ENCODE peak calls at places on chromosomes 3 and 15, in five cellular contexts. One of them, this sample, is unnamed.

GRCh38 chr15:47968593-47968992 is 152.2 kb upstream of the SLC24A5 start:
- DNase-seq in SK-N-SH: no peak
- DNase-seq in H1: no peak
- DNase-seq in K562: no peak
- DNase-seq in HCT116: no peak
- DNase-seq in this sample: no peak

GRCh38 chr3:134092231-134092701 is 62.5 kb upstream of the SLCO2A1 start:
- DNase-seq in SK-N-SH: no peak
- DNase-seq in H1: no peak
- DNase-seq in K562: no peak
- DNase-seq in HCT116: no peak
- DNase-seq in this sample: no peak

GRCh38 chr3:94671078-94671477 is 608.2 kb downstream of the NSUN3 start:
- DNase-seq in SK-N-SH: no peak
- DNase-seq in H1: no peak
- DNase-seq in K562: no peak
- DNase-seq in HCT116: no peak
- DNase-seq in this sample: no peak

GRCh38 chr15:99925661-99926461 is 192.6 kb upstream of the LYSMD4 start:
- DNase-seq in SK-N-SH: peak; percentile 58
- DNase-seq in H1: no peak
- DNase-seq in K562: peak; percentile 35
- DNase-seq in HCT116: peak; percentile 35
- DNase-seq in this sample: no peak

GRCh38 chr3:178060406-178060805 is 475.8 kb upstream of the KCNMB2 start:
- DNase-seq in SK-N-SH: no peak
- DNase-seq in H1: no peak
- DNase-seq in K562: no peak
- DNase-seq in HCT116: no peak
- DNase-seq in this sample: no peak

GRCh38 chr15:101022876-101023275 is 103.7 kb downstream of the LRRK1 start:
- DNase-seq in SK-N-SH: no peak
- DNase-seq in H1: no peak
- DNase-seq in K562: no peak
- DNase-seq in HCT116: no peak
- DNase-seq in this sample: no peak

GRCh38 chr3:132417695-132418520 is 606 bp downstream of the DNAJC13 start:
- DNase-seq in SK-N-SH: peak; percentile 55
- DNase-seq in H1: no peak
- DNase-seq in K562: peak; percentile 62
- DNase-seq in HCT116: no peak
- DNase-seq in this sample: peak; percentile 55

GRCh38 chr3:16866447-16867025 is 18.2 kb upstream of the PLCL2 start:
- DNase-seq in SK-N-SH: no peak
- DNase-seq in H1: no peak
- DNase-seq in K562: no peak
- DNase-seq in HCT116: no peak
- DNase-seq in this sample: no peak

GRCh38 chr3:51471775-51472652 is 27.8 kb downstream of the DCAF1 start:
- DNase-seq in SK-N-SH: no peak
- DNase-seq in H1: no peak
- DNase-seq in K562: no peak
- DNase-seq in HCT116: no peak
- DNase-seq in this sample: no peak

GRCh38 chr3:10867384-10867783 is 51.4 kb downstream of the SLC6A11 start:
- DNase-seq in SK-N-SH: no peak
- DNase-seq in H1: no peak
- DNase-seq in K562: peak; percentile 24
- DNase-seq in HCT116: no peak
- DNase-seq in this sample: no peak

GRCh38 chr3:196712514-196713413 is 587 bp downstream of the PIGX start:
- DNase-seq in SK-N-SH: no peak
- DNase-seq in H1: no peak
- DNase-seq in K562: no peak
- DNase-seq in HCT116: no peak
- DNase-seq in this sample: no peak

GRCh38 chr3:98185180-98185579 is 18.7 kb downstream of the OR5H15 start:
- DNase-seq in SK-N-SH: no peak
- DNase-seq in H1: no peak
- DNase-seq in K562: no peak
- DNase-seq in HCT116: peak; percentile 10
- DNase-seq in this sample: no peak

GRCh38 chr3:129161860-129162271 is 1.0 kb upstream of the ISY1 start:
- DNase-seq in SK-N-SH: peak; percentile 38
- DNase-seq in H1: no peak
- DNase-seq in K562: peak; percentile 21
- DNase-seq in HCT116: no peak
- DNase-seq in this sample: no peak

GRCh38 chr3:70811880-70812279 is 499.4 kb upstream of the MDFIC2 start:
- DNase-seq in SK-N-SH: no peak
- DNase-seq in H1: no peak
- DNase-seq in K562: no peak
- DNase-seq in HCT116: no peak
- DNase-seq in this sample: no peak

GRCh38 chr3:168134931-168135330 is 39.2 kb upstream of the GOLIM4 start:
- DNase-seq in SK-N-SH: no peak
- DNase-seq in H1: no peak
- DNase-seq in K562: no peak
- DNase-seq in HCT116: no peak
- DNase-seq in this sample: no peak

GRCh38 chr15:98765610-98766009 is 117.3 kb downstream of the IGF1R start:
- DNase-seq in SK-N-SH: no peak
- DNase-seq in H1: no peak
- DNase-seq in K562: no peak
- DNase-seq in HCT116: no peak
- DNase-seq in this sample: no peak

GRCh38 chr15:32849769-32850668 is 132.2 kb downstream of the GREM1 start:
- DNase-seq in SK-N-SH: no peak
- DNase-seq in H1: no peak
- DNase-seq in K562: no peak
- DNase-seq in HCT116: no peak
- DNase-seq in this sample: no peak

GRCh38 chr3:62631471-62631870 is 243.7 kb downstream of the CADPS start:
- DNase-seq in SK-N-SH: no peak
- DNase-seq in H1: no peak
- DNase-seq in K562: no peak
- DNase-seq in HCT116: no peak
- DNase-seq in this sample: no peak

GRCh38 chr15:100602822-100603393 is 519 bp downstream of the ASB7 start:
- DNase-seq in SK-N-SH: peak; percentile 10
- DNase-seq in H1: no peak
- DNase-seq in K562: peak; percentile 20
- DNase-seq in HCT116: no peak
- DNase-seq in this sample: no peak

GRCh38 chr3:156174229-156174847 is 54.0 kb downstream of the KCNAB1 start:
- DNase-seq in SK-N-SH: peak; percentile 33
- DNase-seq in H1: no peak
- DNase-seq in K562: no peak
- DNase-seq in HCT116: peak; percentile 16
- DNase-seq in this sample: no peak

GRCh38 chr3:44080507-44080906 is 161.2 kb upstream of the TOPAZ1 start:
- DNase-seq in SK-N-SH: no peak
- DNase-seq in H1: no peak
- DNase-seq in K562: no peak
- DNase-seq in HCT116: no peak
- DNase-seq in this sample: no peak

GRCh38 chr3:2390926-2391532 is 292.4 kb downstream of the CNTN4 start:
- DNase-seq in SK-N-SH: no peak
- DNase-seq in H1: no peak
- DNase-seq in K562: no peak
- DNase-seq in HCT116: no peak
- DNase-seq in this sample: no peak

GRCh38 chr3:37913531-37913930 is 51.9 kb downstream of the CTDSPL start:
- DNase-seq in SK-N-SH: no peak
- DNase-seq in H1: no peak
- DNase-seq in K562: no peak
- DNase-seq in HCT116: no peak
- DNase-seq in this sample: no peak

DNA sequence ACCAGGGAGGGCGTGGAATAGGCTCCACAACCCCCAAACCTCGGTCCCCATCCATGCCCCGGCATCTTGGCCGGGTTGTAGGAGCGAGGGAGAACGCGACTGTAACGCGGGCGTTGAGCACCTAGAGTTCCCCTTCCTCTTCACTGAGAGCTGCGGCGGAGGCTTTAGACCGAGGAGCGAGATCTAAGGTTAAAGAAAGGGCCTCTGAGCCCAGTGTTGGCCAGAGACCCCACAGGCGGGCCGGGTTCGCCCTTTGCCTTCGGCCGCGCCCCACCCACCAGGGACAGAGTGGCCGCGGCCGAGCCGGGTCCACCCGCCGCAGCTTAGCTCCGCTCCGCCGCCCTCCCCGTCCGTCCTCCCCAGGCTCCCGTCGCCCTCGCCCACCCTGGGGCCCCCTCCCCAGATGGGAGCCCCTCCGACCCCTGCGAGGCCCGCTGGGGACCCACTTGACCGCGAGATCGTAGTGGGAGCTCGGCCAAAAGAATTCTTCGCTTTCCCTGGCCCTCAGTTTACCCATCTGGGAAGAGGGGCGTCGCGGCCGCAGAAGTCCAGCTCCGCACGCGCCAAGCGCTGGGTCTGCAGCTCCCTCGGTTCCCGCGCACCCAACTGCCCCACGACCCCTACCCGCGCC is 425 bp downstream of the ANPEP start:
- DNase-seq in SK-N-SH: peak; percentile 57
- DNase-seq in H1: no peak
- DNase-seq in K562: no peak
- DNase-seq in HCT116: no peak
- DNase-seq in this sample: no peak
- H3K9ac ChIP-seq in SK-N-SH: no peak overlapping the region
- H3K9ac ChIP-seq in H1: no peak overlapping the region
- H3K9ac ChIP-seq in K562: no peak overlapping the region
- H3K9ac ChIP-seq in HCT116: no peak overlapping the region
- H3K9ac ChIP-seq in this sample: no peak overlapping the region

GRCh38 chr3:143600762-143601161 is 247.5 kb downstream of the SLC9A9 start:
- DNase-seq in SK-N-SH: no peak
- DNase-seq in H1: no peak
- DNase-seq in K562: no peak
- DNase-seq in HCT116: no peak
- DNase-seq in this sample: peak; percentile 95
- H3K27ac ChIP-seq in SK-N-SH: no peak overlapping the region
- H3K27ac ChIP-seq in H1: no peak overlapping the region
- H3K27ac ChIP-seq in K562: no peak overlapping the region
- H3K27ac ChIP-seq in HCT116: no peak overlapping the region
- H3K27ac ChIP-seq in this sample: no peak overlapping the region

DNA sequence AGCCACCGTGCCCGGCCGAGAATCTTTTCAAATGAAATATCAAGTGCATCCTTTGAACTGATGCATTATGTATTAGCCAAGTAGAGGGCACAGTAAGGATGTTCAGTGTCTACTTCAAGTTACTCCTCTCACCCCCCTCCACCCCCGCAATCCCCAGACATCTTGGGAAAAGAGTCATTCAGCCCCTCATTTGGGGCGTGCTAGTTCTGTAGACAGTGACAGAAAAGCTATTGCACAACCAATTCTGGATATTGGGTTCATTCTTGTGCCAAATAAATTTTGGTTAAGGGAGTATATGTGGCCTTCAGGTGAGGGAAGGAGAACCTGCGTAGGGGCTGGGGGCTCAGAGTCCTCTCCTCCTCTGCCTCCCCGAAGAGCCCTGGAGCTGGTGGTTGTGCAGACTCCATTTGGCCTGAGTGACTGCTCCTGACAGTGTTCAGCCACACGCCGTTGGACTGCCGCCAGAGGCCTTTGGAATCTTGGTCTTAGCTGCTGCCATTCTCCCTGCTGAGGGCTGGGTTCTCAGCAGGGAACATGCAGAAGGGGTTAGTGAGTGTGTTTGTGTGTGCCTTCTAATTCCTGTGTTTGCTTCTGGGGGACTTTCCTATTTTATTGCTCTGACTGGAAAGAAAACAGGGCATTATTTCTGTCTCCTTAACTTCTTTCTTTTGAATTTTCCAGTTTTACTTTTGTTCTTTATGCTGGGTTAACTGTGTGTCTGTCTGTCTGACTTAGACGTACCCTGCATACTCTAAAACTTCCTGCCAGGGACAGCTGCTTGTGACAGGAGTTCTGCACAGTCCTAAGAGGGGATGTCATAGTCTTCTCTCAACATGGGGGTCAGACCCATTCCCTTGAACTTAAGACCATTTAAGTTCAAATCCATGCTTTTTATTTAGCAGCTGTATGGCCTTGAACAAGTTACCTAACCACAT is 21.0 kb downstream of the RARB start:
- DNase-seq in SK-N-SH: peak; percentile 64
- DNase-seq in H1: no peak
- DNase-seq in K562: no peak
- DNase-seq in HCT116: no peak
- DNase-seq in this sample: no peak
- TF ChIP-seq POLR2AphosphoS5 in SK-N-SH: peak; percentile 23
- TF ChIP-seq POLR2AphosphoS5 in H1: no peak
- TF ChIP-seq POLR2AphosphoS5 in K562: no peak
- TF ChIP-seq POLR2AphosphoS5 in HCT116: no peak
- TF ChIP-seq POLR2AphosphoS5 in this sample: no peak

GRCh38 chr3:171648079-171648478 is 162.2 kb downstream of the PLD1 start:
- DNase-seq in SK-N-SH: no peak
- DNase-seq in H1: no peak
- DNase-seq in K562: no peak
- DNase-seq in HCT116: no peak
- DNase-seq in this sample: no peak

GRCh38 chr3:171643033-171643432 is 167.2 kb downstream of the PLD1 start:
- DNase-seq in SK-N-SH: no peak
- DNase-seq in H1: no peak
- DNase-seq in K562: no peak
- DNase-seq in HCT116: no peak
- DNase-seq in this sample: no peak

GRCh38 chr3:171644681-171645080 is 165.6 kb downstream of the PLD1 start:
- DNase-seq in SK-N-SH: no peak
- DNase-seq in H1: no peak
- DNase-seq in K562: no peak
- DNase-seq in HCT116: no peak
- DNase-seq in this sample: no peak

GRCh38 chr3:171649282-171649681 is 161.0 kb downstream of the PLD1 start:
- DNase-seq in SK-N-SH: no peak
- DNase-seq in H1: no peak
- DNase-seq in K562: no peak
- DNase-seq in HCT116: no peak
- DNase-seq in this sample: no peak

DNA sequence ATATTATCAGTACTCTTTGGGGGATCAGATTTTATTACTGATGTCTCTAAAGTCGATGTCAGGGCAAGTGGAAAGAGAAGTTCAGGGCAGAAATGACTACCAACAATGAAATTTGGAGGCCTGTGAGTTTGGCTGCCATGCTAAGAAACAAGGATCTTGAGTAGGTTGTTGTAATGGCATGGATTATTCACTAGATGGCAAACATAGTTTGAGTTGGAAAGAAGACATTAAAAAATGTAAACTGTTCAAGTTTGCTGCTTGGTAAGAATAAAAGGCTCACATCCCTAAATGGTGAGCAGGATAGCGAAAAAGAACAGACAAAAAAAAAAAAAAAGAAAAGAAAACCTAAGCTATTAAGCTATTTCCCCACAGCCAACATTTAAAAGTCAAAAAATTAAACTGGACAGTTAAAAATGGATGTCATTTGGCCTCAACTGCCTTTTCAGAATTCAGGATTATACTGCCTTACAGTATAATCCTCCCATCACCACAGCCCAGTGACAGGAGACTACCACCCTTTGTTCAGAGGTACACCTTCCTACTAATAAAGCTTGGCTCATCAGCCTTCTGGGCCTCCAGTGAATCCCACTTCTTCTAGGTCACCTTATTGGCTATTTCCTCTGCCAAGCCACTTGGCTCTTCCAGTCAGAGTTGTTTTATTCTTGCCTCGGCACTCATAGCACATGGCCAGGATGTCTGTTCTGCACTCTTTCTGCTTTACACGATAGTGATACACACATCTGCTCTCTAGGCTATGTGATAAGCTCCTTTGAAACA is 163.7 kb downstream of the PLD1 start:
- DNase-seq in SK-N-SH: peak; percentile 49
- DNase-seq in H1: no peak
- DNase-seq in K562: peak; percentile 23
- DNase-seq in HCT116: peak; percentile 36
- DNase-seq in this sample: peak; percentile 53
- H3K9ac ChIP-seq in SK-N-SH: no peak overlapping the region
- H3K9ac ChIP-seq in H1: no peak overlapping the region
- H3K9ac ChIP-seq in K562: no peak overlapping the region
- H3K9ac ChIP-seq in HCT116: no peak overlapping the region
- H3K9ac ChIP-seq in this sample: no peak overlapping the region